ENCODE peak calls at places on chromosome 2, in four cellular contexts. T is uterus, S is stomach, D is tibial nerve. L is an unnamed sample.

GRCh38 chr2:202635441-202636296 is 900 bp downstream of the FAM117B start:
- DNase-seq in T (peak; percentile 70), S (peak; percentile 87), D (peak; percentile 55), L (peak; percentile 75)

GRCh38 chr2:13003500-13003899 is 286.8 kb downstream of the TRIB2 start:
- DNase-seq in T (no peak), S (no peak), D (no peak), L (no peak)

GRCh38 chr2:240252191-240252871 is 111.9 kb upstream of the OTOS start:
- DNase-seq in T (peak; percentile 30), S (peak; percentile 24), D (no peak), L (peak; percentile 37)

GRCh38 chr2:191645807-191646611 is 31.9 kb upstream of the NABP1 start:
- DNase-seq in T (no peak), S (no peak), D (no peak), L (no peak)

GRCh38 chr2:51795248-51795888 is 763.4 kb upstream of the NRXN1 start:
- DNase-seq in T (no peak), S (no peak), D (no peak), L (no peak)

GRCh38 chr2:195533771-195534642 is 123.0 kb upstream of the SLC39A10 start:
- DNase-seq in T (no peak), S (no peak), D (peak; percentile 8), L (peak; percentile 96)

GRCh38 chr2:86039178-86039962 is 66.3 kb downstream of the POLR1A start:
- DNase-seq in T (peak; percentile 11), S (peak; percentile 17), D (no peak), L (no peak)

GRCh38 chr2:174025271-174026121 is 60.3 kb upstream of the SP3 start:
- DNase-seq in T (peak; percentile 85), S (peak; percentile 46), D (peak; percentile 92), L (peak; percentile 59)

GRCh38 chr2:112204411-112204810 is 50.4 kb downstream of the ZC3H8 start:
- DNase-seq in T (no peak), S (no peak), D (no peak), L (no peak)

GRCh38 chr2:167689444-167689843 is 558.0 kb downstream of the STK39 start:
- DNase-seq in T (no peak), S (no peak), D (no peak), L (no peak)

GRCh38 chr2:68366083-68366560 is 1.0 kb downstream of the PLEK start:
- DNase-seq in T (no peak), S (no peak), D (no peak), L (no peak)

GRCh38 chr2:156157670-156158069 is 174.9 kb downstream of the NR4A2 start:
- DNase-seq in T (no peak), S (no peak), D (no peak), L (no peak)

GRCh38 chr2:194867328-194867727 is 789.7 kb upstream of the SLC39A10 start:
- DNase-seq in T (no peak), S (no peak), D (no peak), L (peak; percentile 10)

GRCh38 chr2:150485114-150485870 is 2.2 kb downstream of the RND3 start:
- DNase-seq in T (peak; percentile 65), S (peak; percentile 89), D (peak; percentile 49), L (peak; percentile 84)

GRCh38 chr2:136994793-136995192 is 229.4 kb downstream of the THSD7B start:
- DNase-seq in T (no peak), S (no peak), D (no peak), L (no peak)

GRCh38 chr2:62506421-62506750 is 391 bp upstream of the TMEM17 start:
- DNase-seq in T (no peak), S (no peak), D (no peak), L (no peak)

GRCh38 chr2:28678175-28678855 is 73.3 kb upstream of the PPP1CB start:
- DNase-seq in T (no peak), S (no peak), D (no peak), L (peak; percentile 64)

GRCh38 chr2:102258386-102259074 is 52.8 kb upstream of the IL1RL1 start:
- DNase-seq in T (no peak), S (no peak), D (no peak), L (no peak)

GRCh38 chr2:64291181-64291580 is 147.0 kb upstream of the PELI1 start:
- DNase-seq in T (no peak), S (peak; percentile 41), D (no peak), L (no peak)

GRCh38 chr2:74454654-74455511 is at the start of gene INO80B:
- DNase-seq in T (peak; percentile 97), S (peak; percentile 97), D (peak; percentile 94), L (peak; percentile 96)
- H3K27ac ChIP-seq in T (peak within 1 kb of the TSS; percentile 71), S (peak within 1 kb of the TSS; percentile 79), D (peak within 1 kb of the TSS; percentile 81), L (peak within 1 kb of the TSS; percentile 41)

GRCh38 chr2:188292446-188293239 is 969 bp downstream of the GULP1 start:
- DNase-seq in T (peak; percentile 75), S (peak; percentile 89), D (peak; percentile 70), L (peak; percentile 90)
- H3K4me3 ChIP-seq in T (peak overlapping the region; percentile 90), S (peak overlapping the region; percentile 55), D (peak overlapping the region; percentile 68), L (peak overlapping the region; percentile 87)

GRCh38 chr2:42053791-42054656 is 6.2 kb downstream of the PKDCC start:
- DNase-seq in T (peak; percentile 72), S (no peak), D (no peak), L (no peak)
- TF ChIP-seq POLR2A in T (peak; percentile 28), S (no peak), D (no peak), L (no peak)

GRCh38 chr2:96601382-96602292 is 36.5 kb downstream of the KANSL3 start:
- DNase-seq in T (no peak), S (peak; percentile 30), D (no peak), L (no peak)
- H3K27ac ChIP-seq in T (no peak overlapping the region), S (no peak overlapping the region), D (no peak overlapping the region), L (no peak overlapping the region)

DNA sequence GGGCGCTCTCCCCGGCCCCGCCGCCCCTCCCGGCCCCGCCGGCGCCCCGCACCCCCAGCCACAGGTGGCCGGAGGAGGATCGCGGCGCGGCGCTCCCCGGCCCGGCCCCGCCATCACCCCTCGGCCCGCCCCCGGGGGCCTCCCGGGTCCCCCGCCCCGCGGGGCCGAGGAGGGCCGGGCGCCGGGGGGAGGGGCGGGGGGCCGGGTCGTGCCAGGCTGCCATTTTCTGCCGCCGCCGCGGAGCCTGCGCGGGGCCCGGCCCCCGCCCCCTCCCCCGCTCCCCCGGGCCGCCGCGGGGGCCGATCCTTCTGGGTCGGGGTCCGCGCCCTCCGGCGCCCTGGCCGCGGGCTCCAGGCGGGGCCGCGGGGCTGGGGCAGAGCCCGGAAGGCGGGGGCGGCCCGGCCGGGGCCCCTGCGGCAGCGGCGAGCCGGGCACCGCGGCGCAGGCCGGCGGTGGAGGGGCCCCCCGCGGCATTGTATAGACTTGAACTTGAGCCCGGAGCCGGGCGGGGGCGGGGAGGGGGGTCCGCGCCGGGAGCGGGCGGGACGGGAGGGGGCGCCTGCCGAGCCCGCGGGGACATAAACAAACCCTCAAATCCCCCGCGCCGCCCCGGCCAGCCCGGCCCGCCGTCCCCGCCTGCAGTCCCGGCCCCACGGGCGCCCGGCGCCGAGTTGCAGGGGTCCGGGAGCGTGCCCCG is 546 bp downstream of the DNMT3A start:
- DNase-seq in T (peak; percentile 46), S (peak; percentile 34), D (no peak), L (peak; percentile 62)
- H3K4me3 ChIP-seq in T (peak overlapping the region; percentile 40), S (peak overlapping the region; percentile 96), D (peak overlapping the region; percentile 52), L (no peak overlapping the region)

GRCh38 chr2:234677758-234678538 is 181.1 kb upstream of the ARL4C start:
- DNase-seq in T (no peak), S (no peak), D (no peak), L (no peak)

GRCh38 chr2:234674781-234675201 is 177.9 kb upstream of the ARL4C start:
- DNase-seq in T (no peak), S (no peak), D (no peak), L (peak; percentile 53)

GRCh38 chr2:234673961-234674759 is 177.3 kb upstream of the ARL4C start:
- DNase-seq in T (no peak), S (no peak), D (no peak), L (no peak)

GRCh38 chr2:234676859-234677450 is 180.1 kb upstream of the ARL4C start:
- DNase-seq in T (no peak), S (no peak), D (no peak), L (no peak)

DNA sequence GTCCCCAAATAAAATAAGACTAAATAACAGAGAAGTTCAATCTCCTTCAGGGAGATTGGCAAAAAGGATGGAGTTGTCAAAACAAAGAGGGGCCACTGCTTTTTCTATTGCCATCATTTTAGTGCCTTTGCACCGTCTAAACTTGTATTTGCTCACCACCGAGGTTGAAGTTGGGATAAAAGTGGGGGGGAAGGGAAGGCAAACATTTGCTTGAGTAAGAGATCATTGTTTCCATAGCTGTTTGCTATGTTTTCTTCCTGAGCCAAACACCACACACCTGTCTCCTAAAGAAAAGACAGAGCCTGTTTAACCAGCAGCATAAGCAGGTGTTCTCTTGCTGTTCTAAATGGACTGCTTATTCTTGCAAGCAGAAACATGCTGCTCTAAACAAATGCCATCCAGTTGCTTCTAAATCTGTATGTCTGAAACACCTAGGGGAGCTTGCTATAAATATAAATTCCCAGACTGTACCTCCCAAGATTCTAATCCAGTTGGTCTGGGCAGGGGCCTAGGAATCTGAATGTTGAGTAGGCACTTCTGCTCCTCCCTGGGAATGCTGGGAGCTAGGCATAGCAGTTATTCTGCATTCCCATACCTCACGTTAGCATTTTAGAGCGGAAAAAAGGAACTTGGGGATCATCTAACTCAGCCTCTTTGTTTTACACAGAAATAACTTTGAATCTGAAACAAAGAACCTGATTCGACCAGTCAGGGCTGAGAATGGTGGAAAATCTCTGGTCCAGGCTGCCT is 179.4 kb upstream of the ARL4C start:
- DNase-seq in T (no peak), S (no peak), D (no peak), L (no peak)
- TF ChIP-seq POLR2A in T (no peak), S (no peak), D (no peak), L (no peak)

L was measured in adrenal gland.